ENCODE peak calls at places on chromosomes 7 and 10, in nine cellular contexts. K is naive thymus-derived CD8-positive, alpha-beta T cell; M is GM12891; O is activated CD4-positive, alpha-beta T cell treated with anti-CD3 and anti-CD28 coated beads, Interleukin-2, amount 10 ng/mL, durations not matched to agents 7 days and 5 days; J is CD4-positive, alpha-beta memory T cell; I is MG63; X is kidney glomerular epithelial cell; A is AML-193; E is germinal center. L is an unnamed sample.

GRCh38 chr10:93271347-93271746 is 197.7 kb downstream of the CYP26A1 start:
- DNase-seq in E (no peak), X (no peak), M (no peak), I (no peak), K (no peak), J (no peak), O (no peak), A (no peak), L (no peak)

GRCh38 chr7:88167223-88167622 is 52.6 kb downstream of the SRI start:
- DNase-seq in J (no peak), K (no peak), A (no peak), M (no peak), X (no peak), I (no peak), E (no peak), O (no peak), L (no peak)

GRCh38 chr7:36794689-36795088 is 70.4 kb upstream of the AOAH start:
- DNase-seq in A (no peak), E (no peak), J (no peak), I (no peak), O (no peak), X (peak; percentile 52), M (no peak), K (no peak), L (no peak)

GRCh38 chr7:151630349-151630748 is 110.7 kb upstream of the RHEB start:
- DNase-seq in J (no peak), M (no peak), K (no peak), E (no peak), I (no peak), A (no peak), O (no peak), X (no peak), L (no peak)

GRCh38 chr7:36606442-36607205 is 117.7 kb downstream of the AOAH start:
- DNase-seq in O (no peak), A (no peak), I (no peak), M (no peak), J (no peak), X (no peak), E (no peak), K (no peak), L (no peak)

GRCh38 chr10:99534939-99535763 is 2.4 kb downstream of the NKX2-3 start:
- DNase-seq in J (no peak), A (no peak), M (no peak), E (no peak), X (no peak), K (no peak), I (peak; percentile 43), O (no peak), L (peak; percentile 32)

GRCh38 chr10:55370021-55370420 is 569.0 kb upstream of the PCDH15 start:
- DNase-seq in I (no peak), E (no peak), K (no peak), M (no peak), O (no peak), X (no peak), A (no peak), J (no peak), L (no peak)

GRCh38 chr7:29177963-29178612 is 16.5 kb upstream of the CHN2 start:
- DNase-seq in E (no peak), K (no peak), X (no peak), M (no peak), A (peak; percentile 36), I (peak; percentile 85), O (peak; percentile 6), J (no peak), L (no peak)

GRCh38 chr10:282294-283139 is 147.3 kb downstream of the ZMYND11 start:
- DNase-seq in X (no peak), J (no peak), O (no peak), A (peak; percentile 65), E (no peak), I (no peak), M (no peak), K (no peak), L (no peak)

GRCh38 chr7:6202117-6202516 is 70.3 kb downstream of the CYTH3 start:
- DNase-seq in M (no peak), K (no peak), J (no peak), X (no peak), E (no peak), O (no peak), I (no peak), A (no peak), L (no peak)

GRCh38 chr10:12844796-12845524 is 156.6 kb downstream of the CCDC3 start:
- DNase-seq in M (no peak), I (peak; percentile 70), E (no peak), J (no peak), K (no peak), X (peak; percentile 83), O (no peak), A (no peak), L (no peak)

GRCh38 chr7:140062118-140062527 is 628 bp downstream of the PARP12 start:
- DNase-seq in I (peak; percentile 28), A (no peak), K (peak; percentile 67), O (peak; percentile 49), M (no peak), E (peak; percentile 61), X (no peak), J (peak; percentile 50), L (peak; percentile 40)

GRCh38 chr7:150983893-150984368 is 5.8 kb upstream of the KCNH2 start:
- DNase-seq in M (no peak), J (peak; percentile 47), O (peak; percentile 63), I (no peak), A (no peak), K (no peak), X (peak; percentile 47), E (no peak), L (no peak)

GRCh38 chr7:108165726-108166125 is 35.6 kb upstream of the LAMB4 start:
- DNase-seq in M (no peak), I (no peak), J (no peak), E (no peak), K (no peak), X (no peak), A (no peak), O (no peak), L (no peak)

GRCh38 chr10:29555091-29555745 is 79.6 kb downstream of the SVIL start:
- DNase-seq in I (no peak), E (no peak), X (no peak), A (no peak), J (no peak), O (no peak), M (no peak), K (no peak), L (no peak)

GRCh38 chr10:113385021-113385975 is 167.6 kb upstream of the HABP2 start:
- DNase-seq in J (peak; percentile 61), X (peak; percentile 83), E (peak; percentile 34), K (peak; percentile 39), M (peak; percentile 20), I (peak; percentile 88), A (peak; percentile 67), O (peak; percentile 62), L (peak; percentile 53)

GRCh38 chr10:68562666-68563522 is 2.8 kb downstream of the TET1 start:
- DNase-seq in K (no peak), J (no peak), E (no peak), M (no peak), A (no peak), I (no peak), X (no peak), O (no peak), L (no peak)

GRCh38 chr10:120634629-120635028 is 177.6 kb downstream of the PLPP4 start:
- DNase-seq in O (no peak), M (no peak), K (no peak), X (no peak), I (no peak), E (no peak), A (no peak), J (no peak), L (no peak)

GRCh38 chr10:44071479-44071878 is 313.4 kb downstream of the CXCL12 start:
- DNase-seq in K (no peak), X (no peak), I (peak; percentile 84), J (no peak), E (no peak), A (no peak), O (no peak), M (no peak), L (no peak)

GRCh38 chr10:9853405-9854010 is 1164.2 kb upstream of the CELF2 start:
- DNase-seq in I (no peak), X (no peak), J (no peak), E (no peak), K (no peak), M (no peak), O (no peak), A (no peak), L (no peak)

GRCh38 chr7:2645274-2645868 is 13.6 kb downstream of the TTYH3 start:
- DNase-seq in X (no peak), O (peak; percentile 50), K (no peak), E (no peak), J (no peak), A (peak; percentile 66), I (no peak), M (peak; percentile 83), L (no peak)

GRCh38 chr10:126927799-126928198 is 22.6 kb downstream of the DOCK1 start:
- DNase-seq in K (no peak), X (no peak), M (no peak), A (no peak), E (no peak), J (no peak), O (no peak), I (no peak), L (no peak)

GRCh38 chr7:27409776-27410175 is 167.2 kb downstream of the EVX1 start:
- DNase-seq in J (no peak), E (no peak), X (no peak), M (no peak), A (no peak), O (no peak), I (no peak), K (no peak), L (no peak)

GRCh38 chr10:87094373-87095240 is at the start of the genes GLUD1 and SHLD2:
- DNase-seq in A (peak; percentile 81), E (peak; percentile 94), K (peak; percentile 77), M (peak; percentile 79), I (peak; percentile 94), O (peak; percentile 91), X (peak; percentile 82), J (peak; percentile 90), L (peak; percentile 92)

GRCh38 chr7:157734926-157735640 is 398.3 kb downstream of the DNAJB6 start:
- DNase-seq in O (no peak), K (no peak), E (no peak), M (no peak), J (no peak), A (no peak), X (no peak), I (no peak), L (no peak)

GRCh38 chr10:27995311-27995710 is 3.6 kb downstream of the ODAD2 start:
- DNase-seq in J (no peak), A (no peak), X (peak; percentile 37), E (no peak), O (no peak), I (no peak), M (no peak), K (no peak), L (no peak)

GRCh38 chr10:121231059-121231458 is 367.2 kb downstream of the FGFR2 start:
- DNase-seq in I (no peak), E (no peak), A (no peak), X (no peak), J (no peak), K (no peak), M (no peak), O (no peak), L (no peak)

GRCh38 chr7:67422601-67423000 is 426.0 kb downstream of the TYW1 start:
- DNase-seq in M (no peak), O (no peak), E (no peak), J (no peak), K (no peak), A (no peak), X (no peak), I (no peak), L (no peak)

GRCh38 chr10:70652761-70653657 is 19.3 kb upstream of the ADAMTS14 start:
- DNase-seq in E (no peak), I (peak; percentile 97), M (no peak), K (no peak), O (no peak), J (no peak), A (no peak), X (peak; percentile 93), L (no peak)

GRCh38 chr7:150458235-150458634 is 7.8 kb downstream of the GIMAP8 start:
- DNase-seq in K (no peak), M (no peak), O (no peak), E (no peak), I (no peak), X (no peak), A (no peak), J (no peak), L (no peak)

GRCh38 chr10:3811331-3811870 is 26.4 kb upstream of the KLF6 start:
- DNase-seq in J (peak; percentile 67), E (peak; percentile 51), A (peak; percentile 12), X (peak; percentile 91), I (peak; percentile 86), O (peak; percentile 68), K (no peak), M (no peak), L (peak; percentile 64)